ENCODE peak calls at places on chromosomes 12 and 14, in five cellular contexts. T, E, A, J and F are unnamed samples.

GRCh38 chr14:99910337-99911268 is 117.4 kb downstream of the EML1 start:
- DNase-seq in T (no peak), E (no peak), A (no peak), J (no peak), F (no peak)

GRCh38 chr14:99809376-99809775 is 16.2 kb downstream of the EML1 start:
- DNase-seq in T (peak; percentile 83), E (peak; percentile 52), A (peak; percentile 77), J (no peak), F (peak; percentile 92)

GRCh38 chr14:89549381-89550102 is 132.5 kb upstream of the FOXN3 start:
- DNase-seq in T (no peak), E (no peak), A (no peak), J (no peak), F (no peak)

GRCh38 chr14:22303589-22304195 is 285.3 kb downstream of the DAD1 start:
- DNase-seq in T (no peak), E (no peak), A (peak; percentile 4), J (no peak), F (no peak)

GRCh38 chr14:60092516-60092915 is 793 bp downstream of the PCNX4 start:
- DNase-seq in T (no peak), E (peak; percentile 18), A (peak; percentile 38), J (peak; percentile 30), F (peak; percentile 16)

GRCh38 chr12:50986961-50987737 is 34.8 kb downstream of the HIGD1C start:
- DNase-seq in T (no peak), E (peak; percentile 63), A (peak; percentile 44), J (peak; percentile 86), F (no peak)

GRCh38 chr12:26790645-26790994 is 42.4 kb downstream of the ITPR2 start:
- DNase-seq in T (no peak), E (no peak), A (no peak), J (no peak), F (no peak)

GRCh38 chr12:108833757-108834472 is 23.5 kb downstream of the SSH1 start:
- DNase-seq in T (no peak), E (peak; percentile 39), A (no peak), J (peak; percentile 49), F (peak; percentile 78)

GRCh38 chr12:39145175-39145999 is 240.0 kb upstream of the CPNE8 start:
- DNase-seq in T (no peak), E (peak; percentile 73), A (peak; percentile 9), J (peak; percentile 16), F (peak; percentile 61)

GRCh38 chr14:67357583-67358354 is 1.8 kb downstream of the ATP6V1D start:
- DNase-seq in T (no peak), E (no peak), A (no peak), J (no peak), F (no peak)

GRCh38 chr12:11757095-11757494 is 107.6 kb downstream of the ETV6 start:
- DNase-seq in T (no peak), E (no peak), A (no peak), J (no peak), F (no peak)

GRCh38 chr12:11759894-11760293 is 110.4 kb downstream of the ETV6 start:
- DNase-seq in T (no peak), E (no peak), A (no peak), J (no peak), F (no peak)

GRCh38 chr12:11757531-11757930 is 108.1 kb downstream of the ETV6 start:
- DNase-seq in T (no peak), E (peak; percentile 41), A (no peak), J (no peak), F (no peak)

GRCh38 chr12:11758087-11758837 is 108.8 kb downstream of the ETV6 start:
- DNase-seq in T (no peak), E (no peak), A (no peak), J (no peak), F (no peak)

DNA sequence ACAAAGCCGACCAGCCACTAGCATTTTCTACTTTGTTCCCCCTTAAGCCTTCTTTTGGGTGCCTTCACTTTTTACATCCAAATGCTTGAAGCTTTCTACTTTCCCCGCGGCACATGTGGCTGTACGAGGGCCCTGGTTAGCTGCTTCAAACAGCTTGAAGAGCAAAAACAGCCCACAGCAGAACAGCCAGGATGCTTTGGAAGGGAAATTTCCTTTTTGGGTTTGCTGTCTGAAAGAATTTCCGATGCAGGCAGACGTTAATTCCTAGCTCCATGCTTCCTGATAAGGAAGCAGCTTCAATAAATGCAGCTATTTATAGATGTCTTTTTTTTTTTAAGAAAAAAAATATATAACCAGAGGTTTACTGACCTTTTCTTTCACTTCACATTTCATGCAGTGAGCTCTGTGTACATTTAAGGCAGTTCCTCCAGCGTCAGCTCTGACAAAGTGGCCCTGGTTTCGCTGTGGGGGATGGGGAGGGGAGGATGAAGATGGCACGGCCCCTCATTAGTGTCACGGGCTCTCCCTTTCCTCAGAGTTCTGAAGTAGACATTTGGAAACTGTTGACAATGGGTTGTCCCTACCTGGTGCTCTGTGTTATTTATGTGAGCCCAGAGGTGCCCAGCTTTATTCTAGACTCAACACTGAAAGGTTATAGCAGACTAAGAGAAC is 109.5 kb downstream of the ETV6 start:
- DNase-seq in T (no peak), E (peak; percentile 72), A (no peak), J (no peak), F (no peak)
- H3K4me1 ChIP-seq in T (peaks cover 25% of the 10 kb centered on the region), E (peaks cover 34% of the 10 kb centered on the region), A (peaks cover 11% of the 10 kb centered on the region), J (no peaks in the 10 kb centered on the region), F (peaks cover 52% of the 10 kb centered on the region)

GRCh38 chr12:55718650-55719275 is 1.4 kb upstream of the RDH5 start:
- DNase-seq in T (no peak), E (no peak), A (no peak), J (no peak), F (peak; percentile 51)
- H3K27ac ChIP-seq in T (peak overlapping the region; percentile 96), E (peak overlapping the region; percentile 97), A (no peak overlapping the region), J (peak overlapping the region; percentile 17), F (peak overlapping the region; percentile 92)

GRCh38 chr12:124451016-124451415 is 116.4 kb downstream of the NCOR2 start:
- DNase-seq in T (no peak), E (no peak), A (no peak), J (no peak), F (no peak)
- H3K4me1 ChIP-seq in T (peaks cover 38% of the 10 kb centered on the region), E (peaks cover 25% of the 10 kb centered on the region), A (peaks cover 24% of the 10 kb centered on the region), J (no peaks in the 10 kb centered on the region), F (peaks cover 32% of the 10 kb centered on the region)

GRCh38 chr12:47189753-47190152 is 110.0 kb upstream of the AMIGO2 start:
- DNase-seq in T (no peak), E (no peak), A (no peak), J (no peak), F (no peak)
- H3K27ac ChIP-seq in T (no peak overlapping the region), E (peak overlapping the region; percentile 0), A (peak overlapping the region; percentile 33), J (no peak overlapping the region), F (no peak overlapping the region)

GRCh38 chr12:93417967-93418480 is 23.7 kb downstream of the UBE2N start:
- DNase-seq in T (no peak), E (no peak), A (no peak), J (no peak), F (no peak)
- H3K4me1 ChIP-seq in T (peaks cover 31% of the 10 kb centered on the region), E (peaks cover 3% of the 10 kb centered on the region), A (peaks cover 5% of the 10 kb centered on the region), J (no peaks in the 10 kb centered on the region), F (peaks cover 72% of the 10 kb centered on the region)

GRCh38 chr12:97148941-97149559 is 242.0 kb downstream of the NEDD1 start:
- DNase-seq in T (no peak), E (peak; percentile 47), A (peak; percentile 62), J (peak; percentile 34), F (peak; percentile 19)

GRCh38 chr12:97151481-97151880 is 244.4 kb downstream of the NEDD1 start:
- DNase-seq in T (no peak), E (no peak), A (no peak), J (no peak), F (no peak)
- H3K27ac ChIP-seq in T (no peak overlapping the region), E (no peak overlapping the region), A (no peak overlapping the region), J (no peak overlapping the region), F (no peak overlapping the region)

DNA sequence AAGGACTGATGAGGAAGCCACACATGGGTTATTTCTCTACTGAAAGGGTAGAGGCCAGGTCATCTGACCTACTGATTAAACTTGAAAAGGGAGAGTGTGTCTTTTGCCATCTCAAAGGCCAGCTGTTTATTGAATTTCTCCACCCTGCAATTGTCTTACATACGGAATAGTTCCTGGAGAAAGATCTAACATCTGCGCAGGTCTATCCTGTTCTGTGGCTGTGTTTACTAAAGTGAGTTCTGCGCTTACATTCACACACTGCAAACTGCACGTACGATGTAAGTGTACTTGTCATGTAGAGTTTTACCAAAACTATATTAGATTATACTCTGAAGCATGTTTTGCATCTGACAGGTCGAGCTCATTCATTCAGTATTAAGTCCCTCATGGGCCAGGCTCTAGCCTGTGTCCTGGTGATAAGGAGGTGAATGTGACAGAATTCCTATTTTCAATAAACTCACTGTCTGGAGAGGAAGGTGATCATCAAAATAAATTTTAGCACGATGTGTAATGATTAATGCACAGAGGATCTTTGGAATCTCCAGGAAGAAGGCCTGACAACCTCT is 96.6 kb downstream of the PRKCH start:
- DNase-seq in T (no peak), E (no peak), A (no peak), J (no peak), F (no peak)
- H3K4me1 ChIP-seq in T (peaks cover 39% of the 10 kb centered on the region), E (no peaks in the 10 kb centered on the region), A (no peaks in the 10 kb centered on the region), J (no peaks in the 10 kb centered on the region), F (peaks cover 13% of the 10 kb centered on the region)